ENCODE peak calls at places on chromosome 14, in four cellular contexts. F is GM23338, K is OCI-LY7, E is mammary epithelial cell. R is an unnamed sample.

GRCh38 chr14:23492618-23493272 is 23.2 kb downstream of the NGDN start:
- DNase-seq in F (no peak), K (no peak), E (no peak), R (no peak)

GRCh38 chr14:37172024-37172869 is at the start of gene SLC25A21:
- DNase-seq in K (no peak), F (peak), E (peak), R (no peak)

GRCh38 chr14:50839048-50839447 is 8.1 kb upstream of the NIN start:
- DNase-seq in K (no peak), F (no peak), E (peak), R (no peak)

GRCh38 chr14:58772814-58773620 is 135.3 kb downstream of the DACT1 start:
- DNase-seq in E (no peak), K (no peak), F (peak), R (no peak)

GRCh38 chr14:55832974-55833373 is 253.0 kb downstream of the KTN1 start:
- DNase-seq in F (no peak), E (no peak), K (no peak), R (no peak)

GRCh38 chr14:99728231-99728920 is 44.3 kb downstream of the CYP46A1 start:
- DNase-seq in E (no peak), K (no peak), F (no peak), R (no peak)

GRCh38 chr14:90692826-90693225 is 123.4 kb downstream of the TTC7B start:
- DNase-seq in F (no peak), E (no peak), K (no peak), R (no peak)

GRCh38 chr14:61107896-61108295 is 126.9 kb downstream of the SLC38A6 start:
- DNase-seq in K (no peak), E (no peak), F (no peak), R (no peak)

DNA sequence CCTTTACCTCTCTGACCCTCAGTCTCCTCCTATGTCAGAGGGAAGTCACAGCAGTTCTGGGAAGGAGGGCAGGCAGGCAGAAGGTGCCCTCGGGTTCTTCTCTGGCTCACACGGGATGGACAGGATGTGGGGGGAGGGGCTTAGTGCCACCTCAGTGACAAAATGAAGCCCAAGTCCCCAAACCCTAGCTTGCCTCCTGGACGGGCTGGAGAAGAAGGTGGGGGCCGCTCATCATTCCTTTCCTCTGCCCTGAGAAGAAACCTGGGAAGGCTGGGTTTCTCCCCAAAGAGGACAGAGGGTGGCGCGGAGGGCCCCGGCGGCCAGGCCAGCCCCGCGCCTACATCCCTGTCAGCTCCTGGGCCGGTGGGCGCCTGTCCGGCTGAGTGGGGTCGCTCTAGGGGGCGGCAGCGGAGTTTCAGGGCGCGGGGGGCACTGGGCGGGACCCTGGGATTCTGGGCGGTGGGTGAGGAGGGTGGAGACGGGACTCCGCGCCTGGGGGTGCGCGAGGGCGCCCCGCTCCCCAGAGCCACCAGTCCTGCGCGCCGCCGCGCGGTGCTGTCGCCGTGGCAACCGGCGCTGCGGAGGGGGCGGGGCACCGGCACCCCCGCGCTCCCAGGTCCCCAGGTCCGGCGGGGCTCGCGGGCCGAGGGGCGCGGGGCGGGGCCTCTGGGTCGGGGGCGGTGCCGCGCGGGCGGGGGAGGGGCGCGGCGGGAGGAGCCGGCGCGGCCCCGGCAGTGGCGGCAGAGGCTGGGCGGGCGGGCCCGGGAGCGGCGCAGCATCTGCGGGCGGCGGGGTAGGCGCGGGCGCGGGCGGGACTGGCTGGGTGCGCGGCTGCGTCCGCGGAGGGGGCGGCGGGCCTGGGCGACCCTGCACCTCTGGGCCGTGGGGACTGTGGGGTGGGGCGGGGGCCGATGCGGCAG is at the start of gene TMEM121:
- DNase-seq in E (no peak), F (peak), K (no peak), R (no peak)
- H3K4me3 ChIP-seq in E (peak), F (peak), K (peak), R (no peak)

GRCh38 chr14:67999693-68000384 is 180.3 kb downstream of the RAD51B start:
- DNase-seq in K (no peak), E (peak), F (no peak), R (no peak)

GRCh38 chr14:67998804-67999203 is 179.2 kb downstream of the RAD51B start:
- DNase-seq in E (no peak), K (no peak), F (no peak), R (no peak)

GRCh38 chr14:67996235-67996634 is 176.7 kb downstream of the RAD51B start:
- DNase-seq in K (no peak), F (no peak), E (no peak), R (no peak)

GRCh38 chr14:67999290-67999689 is 179.7 kb downstream of the RAD51B start:
- DNase-seq in K (no peak), F (no peak), E (peak), R (no peak)

GRCh38 chr14:68000516-68000915 is 180.9 kb downstream of the RAD51B start:
- DNase-seq in F (no peak), E (no peak), K (no peak), R (no peak)
- H2AFZ ChIP-seq in F (no peak), E (peak), K (no peak), R (no peak)

DNA sequence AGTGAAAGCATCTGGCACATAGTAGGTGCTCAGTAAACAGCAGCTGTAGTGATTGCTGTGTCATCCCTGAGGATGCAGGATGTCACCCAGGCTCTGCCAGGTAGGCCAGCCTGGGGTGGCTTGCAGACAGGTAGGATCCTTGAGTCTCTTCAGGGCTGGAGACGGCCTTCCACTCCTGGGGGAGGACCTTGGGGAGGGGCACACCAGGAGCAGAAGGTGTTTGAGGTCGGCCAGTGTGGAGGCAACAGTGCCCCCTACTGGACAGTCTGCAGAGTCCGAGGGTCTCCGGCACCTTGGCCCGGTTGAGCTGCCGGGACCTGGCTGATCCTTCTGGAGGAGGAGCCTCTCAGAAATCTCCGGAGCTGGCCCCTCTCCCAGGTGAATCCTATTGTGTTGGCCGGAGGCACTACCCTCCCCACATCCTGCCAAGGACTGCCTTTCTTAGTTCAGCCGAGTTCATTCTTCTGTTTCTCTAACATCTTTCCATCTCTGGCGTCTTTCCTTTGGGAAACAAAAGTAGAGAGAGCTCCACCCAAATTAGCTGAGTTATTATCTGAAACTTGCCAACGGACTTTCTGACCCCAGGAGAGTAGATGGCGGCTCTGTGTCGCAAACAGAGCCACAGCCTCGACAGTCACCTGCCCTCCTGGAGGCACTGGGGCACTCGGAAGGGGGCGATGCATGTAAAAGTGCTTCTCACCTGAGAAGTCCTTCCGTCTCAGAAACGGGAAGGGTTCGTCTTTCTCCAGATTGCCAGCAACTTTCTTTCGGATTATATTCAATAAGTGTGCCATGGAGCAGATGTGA is 41.9 kb upstream of the CLMN start:
- DNase-seq in F (peak), K (peak), E (peak), R (peak)
- H3K4me3 ChIP-seq in F (peak), K (no peak), E (peak), R (no peak)

GRCh38 chr14:28821993-28822392 is 55.4 kb downstream of the FOXG1 start:
- DNase-seq in E (no peak), K (no peak), F (no peak), R (no peak)

GRCh38 chr14:28820677-28821076 is 54.1 kb downstream of the FOXG1 start:
- DNase-seq in K (no peak), F (no peak), E (no peak), R (no peak)

GRCh38 chr14:28823245-28823644 is 56.7 kb downstream of the FOXG1 start:
- DNase-seq in K (no peak), E (no peak), F (no peak), R (no peak)
- H2AFZ ChIP-seq in K (no peak), E (no peak), F (no peak), R (no peak)

DNA sequence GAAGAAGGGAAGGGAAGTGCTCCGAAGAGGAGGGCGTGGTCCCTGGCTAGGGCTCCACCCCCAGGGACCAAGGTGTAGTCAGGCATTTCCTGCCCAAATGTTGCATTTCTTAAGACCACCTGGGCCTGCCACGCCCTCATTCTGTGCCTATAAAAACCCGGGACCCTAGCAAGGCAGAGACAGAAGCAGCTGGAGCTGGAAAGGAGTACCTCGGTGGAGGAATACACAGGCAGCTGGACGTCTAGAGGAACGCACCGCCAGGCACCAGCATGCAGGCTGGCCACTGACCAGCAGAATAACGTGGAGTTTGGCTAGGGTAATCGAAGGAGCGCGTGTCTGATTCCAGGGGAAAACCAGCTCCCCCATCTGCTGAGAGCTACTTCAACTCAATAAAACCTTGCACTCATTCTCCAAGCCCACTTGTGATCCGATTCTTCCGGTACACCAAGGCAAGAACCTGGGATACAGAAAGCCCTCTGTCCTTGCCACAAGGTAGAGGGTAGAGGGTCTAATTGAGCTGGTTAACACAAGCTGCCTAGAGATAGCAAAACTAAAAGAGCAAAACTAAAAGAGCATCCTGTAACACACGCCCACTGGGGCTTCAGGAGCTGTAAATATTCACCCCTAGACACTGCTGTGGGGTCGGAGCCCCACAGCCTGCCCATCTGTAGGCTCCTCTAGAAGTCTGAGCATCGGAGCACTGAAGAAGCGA is 21.0 kb downstream of the CFL2 start:
- DNase-seq in F (peak), E (peak), K (peak), R (peak)
- H3K4me3 ChIP-seq in F (peak), E (peak), K (no peak), R (no peak)